ENCODE peak calls at places on chromosomes 13 and 19, in seven cellular contexts. Q is GM12878, P is H1, Y is SK-N-SH, V is GM12891, I is GM12892, A is HepG2. F is an unnamed sample.

GRCh38 chr19:52007436-52007804 is 591 bp downstream of the ZNF615 start:
- DNase-seq in Q (no peak), P (no peak), Y (peak; percentile 38), V (no peak), I (no peak), A (no peak), F (no peak)

GRCh38 chr19:46081928-46082727 is 41.3 kb upstream of the IGFL4 start:
- DNase-seq in Q (peak; percentile 8), P (no peak), Y (peak; percentile 63), V (peak; percentile 28), I (peak; percentile 18), A (peak; percentile 41), F (peak; percentile 50)

GRCh38 chr13:97391201-97391600 is 42.8 kb upstream of the RAP2A start:
- DNase-seq in Q (no peak), P (no peak), Y (no peak), V (no peak), I (no peak), A (no peak), F (no peak)

GRCh38 chr13:28530729-28531194 is 35.8 kb upstream of the FLT1 start:
- DNase-seq in Q (no peak), P (no peak), Y (no peak), V (no peak), I (no peak), A (no peak), F (no peak)

GRCh38 chr13:90414691-90415596 is 932.5 kb upstream of the MIR17HG start:
- DNase-seq in Q (no peak), P (no peak), Y (no peak), V (no peak), I (no peak), A (no peak), F (no peak)

GRCh38 chr13:23629566-23630272 is 59.5 kb downstream of the TNFRSF19 start:
- DNase-seq in Q (no peak), P (no peak), Y (no peak), V (no peak), I (no peak), A (peak; percentile 93), F (no peak)

GRCh38 chr13:109779074-109779473 is 7.3 kb downstream of the IRS2 start:
- DNase-seq in Q (no peak), P (no peak), Y (peak; percentile 36), V (no peak), I (no peak), A (no peak), F (no peak)

GRCh38 chr19:3512562-3512961 is 6.5 kb downstream of the FZR1 start:
- DNase-seq in Q (no peak), P (no peak), Y (no peak), V (no peak), I (no peak), A (no peak), F (no peak)

GRCh38 chr13:35964764-35965163 is 166.4 kb downstream of the DCLK1 start:
- DNase-seq in Q (no peak), P (no peak), Y (no peak), V (no peak), I (no peak), A (peak; percentile 22), F (no peak)

GRCh38 chr13:30006246-30006645 is 155.8 kb upstream of the UBL3 start:
- DNase-seq in Q (no peak), P (no peak), Y (no peak), V (no peak), I (no peak), A (no peak), F (no peak)

GRCh38 chr13:45863716-45864590 is 12.4 kb upstream of the SIAH3 start:
- DNase-seq in Q (no peak), P (no peak), Y (peak; percentile 43), V (no peak), I (no peak), A (no peak), F (no peak)

GRCh38 chr13:89812856-89813255 is 1534.6 kb upstream of the MIR17HG start:
- DNase-seq in Q (no peak), P (no peak), Y (no peak), V (no peak), I (no peak), A (no peak), F (no peak)

GRCh38 chr19:51652266-51652665 is 5.6 kb upstream of the SIGLEC14 start:
- DNase-seq in Q (no peak), P (no peak), Y (no peak), V (no peak), I (no peak), A (no peak), F (no peak)

GRCh38 chr13:47039106-47039505 is 142.3 kb upstream of the HTR2A start:
- DNase-seq in Q (no peak), P (no peak), Y (no peak), V (no peak), I (no peak), A (no peak), F (no peak)

GRCh38 chr19:5149508-5149907 is 180.6 kb downstream of the KDM4B start:
- DNase-seq in Q (no peak), P (no peak), Y (no peak), V (no peak), I (no peak), A (no peak), F (no peak)

GRCh38 chr13:24148414-24149305 is 11.9 kb upstream of the SPATA13 start:
- DNase-seq in Q (no peak), P (peak; percentile 56), Y (no peak), V (no peak), I (no peak), A (peak; percentile 90), F (no peak)

GRCh38 chr13:72104656-72105180 is 237.7 kb upstream of the DACH1 start:
- DNase-seq in Q (no peak), P (no peak), Y (no peak), V (no peak), I (no peak), A (no peak), F (no peak)

GRCh38 chr19:30158067-30158892 is 213.9 kb upstream of the ZNF536 start:
- DNase-seq in Q (no peak), P (no peak), Y (no peak), V (no peak), I (no peak), A (no peak), F (no peak)

GRCh38 chr19:51066393-51066792 is 1.5 kb upstream of the KLK13 start:
- DNase-seq in Q (no peak), P (no peak), Y (no peak), V (no peak), I (no peak), A (no peak), F (no peak)

GRCh38 chr19:13637664-13638063 is 126.7 kb upstream of the MRI1 start:
- DNase-seq in Q (no peak), P (no peak), Y (no peak), V (no peak), I (no peak), A (no peak), F (no peak)

GRCh38 chr13:38713046-38713445 is 26.2 kb downstream of the FREM2 start:
- DNase-seq in Q (no peak), P (no peak), Y (no peak), V (no peak), I (no peak), A (no peak), F (no peak)

GRCh38 chr19:4971424-4971793 is 2.5 kb downstream of the KDM4B start:
- DNase-seq in Q (no peak), P (no peak), Y (peak; percentile 61), V (peak; percentile 68), I (no peak), A (peak; percentile 59), F (peak; percentile 68)

GRCh38 chr13:44309771-44310767 is 63.6 kb upstream of the SERP2 start:
- DNase-seq in Q (no peak), P (no peak), Y (no peak), V (no peak), I (no peak), A (no peak), F (no peak)

GRCh38 chr19:40623403-40624239 is 22.5 kb downstream of the LTBP4 start:
- DNase-seq in Q (no peak), P (no peak), Y (peak; percentile 30), V (no peak), I (no peak), A (peak; percentile 43), F (peak; percentile 98)

GRCh38 chr19:13784731-13785452 is 10.4 kb upstream of the ZSWIM4 start:
- DNase-seq in Q (no peak), P (no peak), Y (peak; percentile 90), V (no peak), I (peak; percentile 47), A (peak; percentile 44), F (peak; percentile 66)

GRCh38 chr13:31037351-31037750 is 104.9 kb downstream of the TEX26 start:
- DNase-seq in Q (no peak), P (no peak), Y (no peak), V (no peak), I (no peak), A (no peak), F (no peak)
- TF ChIP-seq TAF1 in Q (no peak), P (no peak), Y (no peak), V (no peak), I (no peak), A (no peak), F (no peak)

DNA sequence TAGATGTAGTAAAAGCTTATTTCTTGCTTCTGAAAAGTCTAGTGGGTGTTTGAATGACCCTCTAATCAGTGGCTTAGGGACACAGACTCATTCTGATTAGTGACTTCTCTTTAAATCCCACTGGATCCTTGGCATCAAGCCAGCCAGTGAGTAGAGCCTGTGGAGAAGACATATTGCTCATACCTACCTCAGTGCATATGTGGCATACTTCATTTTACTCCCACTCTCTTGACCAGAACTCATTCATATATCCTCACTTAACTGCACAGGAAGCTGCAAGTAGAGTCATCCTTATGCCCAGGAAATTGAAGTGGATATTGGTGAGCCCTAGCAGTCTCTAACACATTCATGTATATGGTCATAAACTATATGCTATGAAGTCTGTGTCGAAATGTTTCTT is 148.3 kb downstream of the PDS5B start:
- DNase-seq in Q (no peak), P (no peak), Y (no peak), V (no peak), I (no peak), A (no peak), F (peak; percentile 5)
- TF ChIP-seq TAF1 in Q (no peak), P (no peak), Y (no peak), V (no peak), I (no peak), A (no peak), F (no peak)

DNA sequence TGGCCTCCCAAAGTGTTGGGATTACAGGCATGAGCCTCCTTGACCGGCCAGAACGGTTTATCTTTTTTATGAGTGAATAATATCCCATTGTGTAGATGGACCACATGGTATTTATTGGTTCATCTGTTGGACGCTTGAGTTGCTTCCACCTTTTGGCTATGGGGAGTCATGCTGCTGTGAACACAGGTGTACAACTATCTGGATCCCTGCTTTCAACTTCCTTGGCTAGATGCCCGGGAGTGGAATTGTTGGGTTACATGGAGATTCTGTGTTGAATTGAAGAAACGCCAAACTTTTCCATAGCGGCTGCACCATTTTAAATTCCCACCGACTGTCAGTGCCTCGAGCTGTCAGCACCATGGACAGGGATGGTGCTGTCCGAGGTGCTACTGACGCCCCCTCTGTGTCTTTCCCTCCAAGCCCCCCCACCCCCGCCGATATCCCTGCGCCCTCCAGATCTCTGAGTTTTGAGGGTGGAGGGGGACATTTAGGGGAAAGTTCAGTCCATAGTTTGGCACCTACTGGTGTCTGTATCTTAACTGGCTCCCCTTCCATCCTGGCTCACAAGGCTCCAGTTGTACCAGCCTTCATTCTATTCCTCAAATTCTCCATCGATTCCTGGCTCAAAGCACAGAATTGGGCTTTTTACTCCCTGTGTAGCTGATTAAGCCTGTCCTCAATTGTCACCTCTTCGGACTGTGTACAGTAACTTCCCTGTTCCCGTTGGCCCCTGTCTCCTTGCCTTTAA is 27.3 kb downstream of the PNPLA6 start:
- DNase-seq in Q (no peak), P (no peak), Y (no peak), V (no peak), I (no peak), A (no peak), F (peak; percentile 69)
- TF ChIP-seq TAF1 in Q (no peak), P (no peak), Y (no peak), V (no peak), I (no peak), A (peak; percentile 72), F (no peak)

GRCh38 chr19:7326105-7326877 is 22.4 kb upstream of the ARHGEF18 start:
- DNase-seq in Q (no peak), P (peak; percentile 89), Y (no peak), V (no peak), I (no peak), A (peak; percentile 56), F (peak; percentile 71)
- TF ChIP-seq TAF1 in Q (no peak), P (no peak), Y (no peak), V (no peak), I (no peak), A (no peak), F (no peak)